ENCODE peak calls at places on chromosome 22, in seven cellular contexts. R, X, P, O, L, M and Q are unnamed samples.

GRCh38 chr22:46758867-46759290 is 3.6 kb upstream of the TBC1D22A start:
- DNase-seq in R (peak), X (no peak), P (peak), O (no peak), L (no peak), M (no peak), Q (peak)

GRCh38 chr22:30928401-30928800 is 40.2 kb downstream of the MORC2 start:
- DNase-seq in R (no peak), X (no peak), P (no peak), O (no peak), L (no peak), M (no peak), Q (no peak)

GRCh38 chr22:37427128-37427710 is at the start of gene ELFN2:
- DNase-seq in R (no peak), X (no peak), P (no peak), O (no peak), L (no peak), M (no peak), Q (peak)

GRCh38 chr22:32764330-32765116 is 37.0 kb upstream of the TIMP3 start:
- DNase-seq in R (no peak), X (peak), P (peak), O (no peak), L (no peak), M (peak), Q (peak)

GRCh38 chr22:46723882-46724281 is 14.2 kb downstream of the CERK start:
- DNase-seq in R (no peak), X (no peak), P (no peak), O (no peak), L (no peak), M (no peak), Q (peak)

GRCh38 chr22:46748948-46749681 is 11.1 kb upstream of the CERK start:
- DNase-seq in R (no peak), X (no peak), P (peak), O (peak), L (no peak), M (no peak), Q (peak)

GRCh38 chr22:27512283-27512761 is 289.2 kb downstream of the MN1 start:
- DNase-seq in R (no peak), X (peak), P (peak), O (no peak), L (no peak), M (peak), Q (peak)

GRCh38 chr22:42431401-42432019 is 693 bp downstream of the NFAM1 start:
- DNase-seq in R (peak), X (no peak), P (no peak), O (no peak), L (no peak), M (no peak), Q (peak)

GRCh38 chr22:46287873-46288751 is 8.6 kb upstream of the GTSE1 start:
- DNase-seq in R (no peak), X (peak), P (no peak), O (peak), L (no peak), M (peak), Q (peak)

GRCh38 chr22:28282346-28282745 is 363.3 kb upstream of the PITPNB start:
- DNase-seq in R (no peak), X (no peak), P (peak), O (no peak), L (no peak), M (no peak), Q (no peak)

GRCh38 chr22:42437488-42438292 is 5.5 kb upstream of the NFAM1 start:
- DNase-seq in R (peak), X (peak), P (no peak), O (peak), L (peak), M (peak), Q (peak)

GRCh38 chr22:20009582-20010306 is 6.9 kb downstream of the ARVCF start:
- DNase-seq in R (no peak), X (no peak), P (no peak), O (no peak), L (no peak), M (no peak), Q (peak)

GRCh38 chr22:44449061-44449682 is 48.9 kb downstream of the RTL6 start:
- DNase-seq in R (peak), X (peak), P (peak), O (no peak), L (no peak), M (no peak), Q (peak)

GRCh38 chr22:31829505-31829904 is 75.7 kb downstream of the DEPDC5 start:
- DNase-seq in R (no peak), X (peak), P (peak), O (no peak), L (no peak), M (no peak), Q (peak)

GRCh38 chr22:32123657-32124056 is 35.4 kb downstream of the C22orf42 start:
- DNase-seq in R (peak), X (no peak), P (no peak), O (no peak), L (no peak), M (no peak), Q (no peak)

GRCh38 chr22:23263651-23264555 is 83.6 kb downstream of the BCR start:
- DNase-seq in R (no peak), X (no peak), P (no peak), O (peak), L (peak), M (no peak), Q (no peak)

GRCh38 chr22:37222440-37222971 is 10.2 kb upstream of the SSTR3 start:
- DNase-seq in R (no peak), X (no peak), P (no peak), O (peak), L (no peak), M (no peak), Q (no peak)

GRCh38 chr22:23064381-23065068 is 5.8 kb upstream of the GNAZ start:
- DNase-seq in R (no peak), X (no peak), P (no peak), O (peak), L (no peak), M (no peak), Q (peak)

GRCh38 chr22:20205964-20206708 is 55.3 kb upstream of the CCDC188 start:
- DNase-seq in R (peak), X (peak), P (peak), O (peak), L (peak), M (peak), Q (no peak)

GRCh38 chr22:23243006-23243573 is 62.8 kb downstream of the BCR start:
- DNase-seq in R (peak), X (no peak), P (no peak), O (peak), L (peak), M (no peak), Q (peak)

GRCh38 chr22:40036126-40036525 is 41.4 kb downstream of the FAM83F start:
- DNase-seq in R (no peak), X (no peak), P (no peak), O (no peak), L (no peak), M (no peak), Q (no peak)

GRCh38 chr22:17997456-17997855 is 26.9 kb downstream of the MICAL3 start:
- DNase-seq in R (no peak), X (no peak), P (no peak), O (no peak), L (no peak), M (no peak), Q (peak)

GRCh38 chr22:40413873-40414272 is 43.5 kb downstream of the SGSM3 start:
- DNase-seq in R (no peak), X (no peak), P (no peak), O (no peak), L (no peak), M (no peak), Q (peak)